ENCODE peak calls at places on chromosome 12, in five cellular contexts. F is AML-193, B is pancreas, U is COR-L47, W is iris pigment epithelial cell. D is an unnamed sample.

GRCh38 chr12:65825573-65826512 is 1.6 kb downstream of the HMGA2 start:
- DNase-seq in F (no peak), B (peak; percentile 20), U (no peak), W (peak; percentile 57), D (peak; percentile 91)

GRCh38 chr12:79183003-79183402 is 318.4 kb downstream of the SYT1 start:
- DNase-seq in F (no peak), B (no peak), U (peak; percentile 13), W (peak; percentile 14), D (no peak)

GRCh38 chr12:127886821-127887220 is 380.1 kb upstream of the TMEM132C start:
- DNase-seq in F (no peak), B (no peak), U (no peak), W (no peak), D (no peak)

GRCh38 chr12:39224971-39225370 is 217.9 kb downstream of the KIF21A start:
- DNase-seq in F (no peak), B (no peak), U (no peak), W (no peak), D (no peak)

GRCh38 chr12:98227162-98227561 is 288.2 kb upstream of the TMPO start:
- DNase-seq in F (peak; percentile 43), B (no peak), U (no peak), W (peak; percentile 27), D (no peak)

GRCh38 chr12:98424726-98425401 is 90.5 kb upstream of the TMPO start:
- DNase-seq in F (peak; percentile 42), B (peak; percentile 55), U (peak; percentile 40), W (peak; percentile 95), D (peak; percentile 60)

GRCh38 chr12:13133886-13134285 is 30.4 kb upstream of the GSG1 start:
- DNase-seq in F (no peak), B (no peak), U (no peak), W (no peak), D (no peak)

GRCh38 chr12:95096852-95097251 is 23.4 kb upstream of the NR2C1 start:
- DNase-seq in F (no peak), B (peak; percentile 52), U (no peak), W (peak; percentile 65), D (no peak)

GRCh38 chr12:14664434-14665023 is 31.9 kb downstream of the GUCY2C start:
- DNase-seq in F (peak; percentile 66), B (no peak), U (peak; percentile 1), W (peak; percentile 51), D (no peak)

GRCh38 chr12:59404109-59404650 is 191.6 kb upstream of the SLC16A7 start:
- DNase-seq in F (no peak), B (no peak), U (no peak), W (no peak), D (no peak)

GRCh38 chr12:46472893-46473633 is 100.5 kb upstream of the SLC38A2 start:
- DNase-seq in F (no peak), B (no peak), U (peak; percentile 6), W (peak; percentile 71), D (no peak)

GRCh38 chr12:12612403-12612802 is 727 bp downstream of the CREBL2 start:
- DNase-seq in F (peak; percentile 45), B (no peak), U (peak; percentile 6), W (peak; percentile 88), D (no peak)

GRCh38 chr12:68954811-68955210 is 21.8 kb upstream of the CPM start:
- DNase-seq in F (no peak), B (no peak), U (no peak), W (no peak), D (no peak)

GRCh38 chr12:9244894-9245293 is 36.7 kb upstream of the PZP start:
- DNase-seq in F (no peak), B (peak; percentile 46), U (no peak), W (no peak), D (no peak)

GRCh38 chr12:126952106-126953007 is 1314.6 kb upstream of the TMEM132C start:
- DNase-seq in F (no peak), B (no peak), U (no peak), W (no peak), D (no peak)

GRCh38 chr12:3712209-3712992 is 40.5 kb downstream of the CRACR2A start:
- DNase-seq in F (no peak), B (no peak), U (no peak), W (no peak), D (peak; percentile 23)

GRCh38 chr12:18690653-18691052 is 47.2 kb downstream of the PLCZ1 start:
- DNase-seq in F (no peak), B (no peak), U (no peak), W (peak; percentile 85), D (no peak)

GRCh38 chr12:25529738-25530137 is 23.3 kb downstream of the LMNTD1 start:
- DNase-seq in F (no peak), B (no peak), U (no peak), W (peak; percentile 62), D (no peak)

GRCh38 chr12:67327466-67327865 is 58.3 kb downstream of the CAND1 start:
- DNase-seq in F (no peak), B (no peak), U (no peak), W (no peak), D (no peak)

GRCh38 chr12:103379670-103380069 is 116.1 kb downstream of the C12orf42 start:
- DNase-seq in F (no peak), B (no peak), U (no peak), W (no peak), D (peak; percentile 16)

D was measured in retina.